ENCODE peak calls at places on chromosomes 11 and 22, in six cellular contexts. One of them, this sample, is unnamed.

GRCh38 chr11:113867843-113868503 is 7.4 kb downstream of the USP28 start:
- DNase-seq in tibial nerve: no peak
- DNase-seq in GM20000: no peak
- DNase-seq in activated T-cell treated with anti-CD3 and anti-CD28 coated beads, Interleukin-2, amount 50 U/mL, for 72 hours: no peak
- DNase-seq in AG09319: no peak
- DNase-seq in GF-D8: no peak
- DNase-seq in this sample: no peak

GRCh38 chr11:11329062-11329806 is 23.8 kb downstream of the CSNK2A3 start:
- DNase-seq in tibial nerve: no peak
- DNase-seq in GM20000: no peak
- DNase-seq in activated T-cell treated with anti-CD3 and anti-CD28 coated beads, Interleukin-2, amount 50 U/mL, for 72 hours: no peak
- DNase-seq in AG09319: no peak
- DNase-seq in GF-D8: no peak
- DNase-seq in this sample: no peak

GRCh38 chr11:76788661-76789442 is 5.7 kb downstream of the TSKU start:
- DNase-seq in tibial nerve: no peak
- DNase-seq in GM20000: no peak
- DNase-seq in activated T-cell treated with anti-CD3 and anti-CD28 coated beads, Interleukin-2, amount 50 U/mL, for 72 hours: no peak
- DNase-seq in AG09319: no peak
- DNase-seq in GF-D8: no peak
- DNase-seq in this sample: no peak

GRCh38 chr11:70076461-70076931 is 1.6 kb upstream of the ANO1 start:
- DNase-seq in tibial nerve: no peak
- DNase-seq in GM20000: no peak
- DNase-seq in activated T-cell treated with anti-CD3 and anti-CD28 coated beads, Interleukin-2, amount 50 U/mL, for 72 hours: no peak
- DNase-seq in AG09319: no peak
- DNase-seq in GF-D8: no peak
- DNase-seq in this sample: no peak

GRCh38 chr11:6404341-6405038 is 14.2 kb downstream of the SMPD1 start:
- DNase-seq in tibial nerve: no peak
- DNase-seq in GM20000: peak
- DNase-seq in activated T-cell treated with anti-CD3 and anti-CD28 coated beads, Interleukin-2, amount 50 U/mL, for 72 hours: peak
- DNase-seq in AG09319: no peak
- DNase-seq in GF-D8: no peak
- DNase-seq in this sample: no peak

GRCh38 chr11:103927535-103927934 is 108.9 kb upstream of the DDI1 start:
- DNase-seq in tibial nerve: no peak
- DNase-seq in GM20000: peak
- DNase-seq in activated T-cell treated with anti-CD3 and anti-CD28 coated beads, Interleukin-2, amount 50 U/mL, for 72 hours: no peak
- DNase-seq in AG09319: no peak
- DNase-seq in GF-D8: no peak
- DNase-seq in this sample: no peak

GRCh38 chr22:30025187-30025586 is 55.1 kb upstream of the HORMAD2 start:
- DNase-seq in tibial nerve: no peak
- DNase-seq in GM20000: no peak
- DNase-seq in activated T-cell treated with anti-CD3 and anti-CD28 coated beads, Interleukin-2, amount 50 U/mL, for 72 hours: no peak
- DNase-seq in AG09319: no peak
- DNase-seq in GF-D8: no peak
- DNase-seq in this sample: no peak

GRCh38 chr11:10885703-10886363 is 28.0 kb upstream of the ZBED5 start:
- DNase-seq in tibial nerve: no peak
- DNase-seq in GM20000: no peak
- DNase-seq in activated T-cell treated with anti-CD3 and anti-CD28 coated beads, Interleukin-2, amount 50 U/mL, for 72 hours: no peak
- DNase-seq in AG09319: no peak
- DNase-seq in GF-D8: no peak
- DNase-seq in this sample: no peak

GRCh38 chr11:70067591-70068341 is 10.4 kb upstream of the ANO1 start:
- DNase-seq in tibial nerve: no peak
- DNase-seq in GM20000: no peak
- DNase-seq in activated T-cell treated with anti-CD3 and anti-CD28 coated beads, Interleukin-2, amount 50 U/mL, for 72 hours: no peak
- DNase-seq in AG09319: no peak
- DNase-seq in GF-D8: no peak
- DNase-seq in this sample: no peak

GRCh38 chr11:62680825-62681240 is 2.0 kb upstream of the UBXN1 start:
- DNase-seq in tibial nerve: no peak
- DNase-seq in GM20000: peak
- DNase-seq in activated T-cell treated with anti-CD3 and anti-CD28 coated beads, Interleukin-2, amount 50 U/mL, for 72 hours: peak
- DNase-seq in AG09319: peak
- DNase-seq in GF-D8: peak
- DNase-seq in this sample: no peak

GRCh38 chr11:1640076-1640946 is 10.7 kb downstream of the KRTAP5-5 start:
- DNase-seq in tibial nerve: no peak
- DNase-seq in GM20000: peak
- DNase-seq in activated T-cell treated with anti-CD3 and anti-CD28 coated beads, Interleukin-2, amount 50 U/mL, for 72 hours: peak
- DNase-seq in AG09319: no peak
- DNase-seq in GF-D8: no peak
- DNase-seq in this sample: no peak

GRCh38 chr11:131864205-131864604 is 493.8 kb downstream of the NTM start:
- DNase-seq in tibial nerve: no peak
- DNase-seq in GM20000: no peak
- DNase-seq in activated T-cell treated with anti-CD3 and anti-CD28 coated beads, Interleukin-2, amount 50 U/mL, for 72 hours: no peak
- DNase-seq in AG09319: no peak
- DNase-seq in GF-D8: no peak
- DNase-seq in this sample: no peak

GRCh38 chr11:108934696-108935095 is 269.8 kb downstream of the DDX10 start:
- DNase-seq in tibial nerve: no peak
- DNase-seq in GM20000: no peak
- DNase-seq in activated T-cell treated with anti-CD3 and anti-CD28 coated beads, Interleukin-2, amount 50 U/mL, for 72 hours: no peak
- DNase-seq in AG09319: no peak
- DNase-seq in GF-D8: no peak
- DNase-seq in this sample: no peak

This sample was measured in AG09309.